ENCODE peak calls at places on chromosomes 1 and 21, in four cellular contexts. N is right atrium auricular region, F is lower lobe of right lung, E is activated B cell treated with CpG ODN at 0.5 μM for 24 hours. W is an unnamed sample.

GRCh38 chr1:246142320-246142893 is 364.7 kb downstream of the SMYD3 start:
- DNase-seq in N (no peak), F (no peak), E (no peak), W (no peak)

GRCh38 chr1:183568176-183569041 is 21.9 kb downstream of the NCF2 start:
- DNase-seq in N (no peak), F (no peak), E (no peak), W (no peak)

GRCh38 chr1:204103121-204103741 is 30.3 kb downstream of the SOX13 start:
- DNase-seq in N (no peak), F (no peak), E (no peak), W (no peak)

GRCh38 chr21:33668180-33668579 is 25.9 kb downstream of the ITSN1 start:
- DNase-seq in N (no peak), F (no peak), E (no peak), W (no peak)

GRCh38 chr1:231951399-231951798 is 324.8 kb downstream of the DISC1 start:
- DNase-seq in N (no peak), F (no peak), E (no peak), W (no peak)

GRCh38 chr1:14304381-14304865 is 294.1 kb upstream of the KAZN start:
- DNase-seq in N (no peak), F (no peak), E (no peak), W (no peak)

GRCh38 chr1:64965239-64966157 is 851 bp downstream of the JAK1 start:
- DNase-seq in N (peak), F (peak), E (peak), W (peak)

GRCh38 chr1:96568639-96569038 is 152.9 kb upstream of the PTBP2 start:
- DNase-seq in N (no peak), F (no peak), E (no peak), W (no peak)

GRCh38 chr1:19028110-19028509 is 71.6 kb upstream of the IFFO2 start:
- DNase-seq in N (no peak), F (no peak), E (no peak), W (no peak)

GRCh38 chr1:66503841-66504470 is 30.0 kb upstream of the SGIP1 start:
- DNase-seq in N (no peak), F (no peak), E (no peak), W (no peak)

GRCh38 chr1:248872752-248873408 is 14.0 kb upstream of the ZNF692 start:
- DNase-seq in N (peak), F (peak), E (no peak), W (peak)

GRCh38 chr1:209747580-209748262 is 8.1 kb upstream of the TRAF3IP3 start:
- DNase-seq in N (peak), F (peak), E (peak), W (peak)

GRCh38 chr1:247576514-247576913 is 11.6 kb upstream of the OR2G2 start:
- DNase-seq in N (no peak), F (no peak), E (no peak), W (no peak)
- TF ChIP-seq CTCF in N (no peak), F (peak), E (no peak), W (peak)

DNA sequence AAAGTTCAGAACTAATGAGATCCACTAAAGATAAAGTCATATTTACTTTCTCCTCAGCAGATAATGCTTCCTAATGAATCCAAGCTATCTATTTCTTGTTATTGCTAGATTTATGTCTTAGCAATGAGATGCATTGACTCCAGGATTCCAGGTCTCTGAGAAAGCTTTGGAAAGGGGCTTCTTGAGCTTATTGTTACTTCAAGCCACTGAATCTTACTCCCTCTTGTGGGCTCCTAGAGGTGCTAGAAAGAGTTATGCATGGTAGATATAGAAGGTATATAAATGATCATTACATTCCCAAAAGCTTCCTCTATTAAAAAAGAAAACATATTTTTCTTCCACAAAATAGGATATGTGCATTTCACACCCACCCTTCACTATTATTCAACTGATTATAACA is 246.4 kb upstream of the ADAMTS5 start:
- DNase-seq in N (no peak), F (no peak), E (no peak), W (no peak)
- TF ChIP-seq CTCF in N (no peak), F (no peak), E (no peak), W (no peak)

DNA sequence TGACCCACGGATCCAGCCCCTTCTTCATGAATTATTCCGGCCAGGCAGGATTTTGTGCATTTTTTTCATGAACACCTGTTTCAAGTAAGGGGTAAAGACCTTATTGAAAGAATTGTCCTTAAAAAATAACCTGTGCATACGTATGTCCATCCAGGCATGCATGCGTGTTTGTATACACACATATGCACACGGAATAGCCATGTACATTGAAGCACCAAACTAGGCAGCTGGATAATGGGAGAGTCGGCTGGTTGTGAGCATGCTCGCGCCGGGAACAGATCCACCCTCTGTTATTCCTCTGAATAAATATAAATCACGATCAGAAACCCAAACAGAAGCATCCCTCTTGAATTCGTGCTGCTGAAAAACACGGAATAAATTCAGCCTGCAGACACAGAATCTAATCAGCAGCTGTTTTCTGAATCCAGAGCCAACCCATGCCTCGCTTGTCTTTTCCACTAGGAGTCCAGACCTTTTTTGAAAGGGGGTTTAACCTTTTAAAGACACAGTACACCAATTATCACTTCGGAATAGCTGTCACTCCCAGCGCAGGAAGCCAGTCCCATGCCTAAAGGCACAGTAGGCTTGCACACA is at the start of gene HIVEP3:
- DNase-seq in N (no peak), F (no peak), E (no peak), W (no peak)
- TF ChIP-seq CTCF in N (no peak), F (peak), E (no peak), W (no peak)

GRCh38 chr1:174408142-174408541 is 39.6 kb upstream of the GPR52 start:
- DNase-seq in N (no peak), F (no peak), E (no peak), W (no peak)

GRCh38 chr1:174407705-174408104 is 40.1 kb upstream of the GPR52 start:
- DNase-seq in N (no peak), F (no peak), E (no peak), W (no peak)

GRCh38 chr1:174417921-174418320 is 29.8 kb upstream of the GPR52 start:
- DNase-seq in N (no peak), F (no peak), E (no peak), W (no peak)

GRCh38 chr1:174414205-174414604 is 33.6 kb upstream of the GPR52 start:
- DNase-seq in N (no peak), F (no peak), E (no peak), W (no peak)

DNA sequence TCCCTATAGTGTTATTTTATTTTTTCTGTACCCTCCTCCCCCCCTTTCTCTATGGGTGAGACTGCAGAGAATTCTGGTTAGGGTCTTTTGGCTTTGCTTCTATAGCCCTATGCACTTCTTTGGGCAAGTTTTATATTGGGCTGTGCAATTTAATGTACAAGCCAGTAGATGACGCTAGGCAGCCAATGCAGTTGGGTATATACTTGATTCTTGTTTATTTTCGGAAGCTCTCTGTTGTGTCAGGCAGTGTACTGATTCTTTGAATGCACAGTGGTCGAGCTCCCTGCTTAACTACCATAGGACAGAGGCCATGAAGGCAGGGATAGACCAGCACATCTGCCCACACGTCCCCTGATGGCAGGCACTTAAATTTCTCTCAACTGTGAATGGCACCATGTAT is 34.1 kb upstream of the GPR52 start:
- DNase-seq in N (no peak), F (no peak), E (no peak), W (no peak)
- TF ChIP-seq CTCF in N (no peak), F (no peak), E (no peak), W (no peak)

GRCh38 chr1:54243022-54243421 is 43.1 kb downstream of the MRPL37 start:
- DNase-seq in N (no peak), F (no peak), E (no peak), W (no peak)

GRCh38 chr1:54241430-54241829 is 41.5 kb downstream of the MRPL37 start:
- DNase-seq in N (no peak), F (no peak), E (no peak), W (no peak)

GRCh38 chr1:54239041-54239410 is 39.1 kb downstream of the MRPL37 start:
- DNase-seq in N (no peak), F (no peak), E (no peak), W (no peak)

GRCh38 chr1:54239603-54240002 is 39.6 kb downstream of the MRPL37 start:
- DNase-seq in N (no peak), F (no peak), E (no peak), W (no peak)

DNA sequence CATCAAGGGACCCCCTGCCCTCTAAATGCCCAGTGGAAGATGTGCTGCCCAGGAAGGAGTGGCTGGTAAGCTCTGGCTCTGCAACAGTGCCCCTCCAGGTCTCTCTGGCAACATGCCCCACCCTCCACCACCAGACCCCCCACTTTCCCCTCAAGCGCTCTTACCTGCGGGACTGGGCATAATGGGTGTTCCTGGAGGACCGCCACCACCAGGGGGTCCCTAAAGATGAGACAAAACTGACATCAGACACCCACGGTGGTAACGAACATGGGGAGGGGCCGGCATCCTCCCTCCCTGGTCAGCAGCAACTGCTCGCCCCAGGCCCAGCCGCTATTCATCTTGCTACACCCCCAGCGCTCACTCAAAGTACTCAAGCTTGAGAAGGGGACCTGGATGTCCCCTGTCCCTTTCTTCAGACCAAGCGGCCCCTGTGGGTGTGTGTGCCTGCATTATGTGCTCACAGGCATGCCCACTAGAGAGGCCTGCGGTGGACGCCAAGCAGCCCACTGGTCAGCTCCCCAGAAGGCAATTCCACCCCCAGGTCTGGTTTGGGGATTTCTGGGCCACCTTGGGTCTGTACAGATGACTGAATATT is 40.9 kb downstream of the MRPL37 start:
- DNase-seq in N (no peak), F (no peak), E (no peak), W (no peak)
- TF ChIP-seq CTCF in N (no peak), F (no peak), E (no peak), W (no peak)

DNA sequence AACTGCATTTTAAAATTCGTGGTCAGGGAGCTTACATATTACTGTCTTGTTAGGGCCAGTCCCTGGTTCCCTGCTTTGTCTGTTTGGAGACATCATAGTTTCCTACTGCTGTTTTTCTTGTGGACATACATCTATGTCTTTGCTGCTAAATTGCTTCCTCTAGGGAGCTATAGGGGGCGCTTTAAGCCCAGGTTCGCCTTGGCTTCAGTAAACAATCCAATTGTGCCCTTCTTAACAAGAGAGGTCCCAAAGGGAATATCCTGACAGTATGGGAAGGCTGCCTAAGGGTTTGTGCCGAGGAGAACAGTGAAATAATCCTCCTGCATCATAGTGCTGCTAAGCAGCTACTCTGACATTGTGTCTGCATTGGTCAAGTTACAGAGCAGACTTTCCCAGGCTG is 112.5 kb downstream of the USH2A start:
- DNase-seq in N (no peak), F (no peak), E (no peak), W (no peak)
- TF ChIP-seq CTCF in N (no peak), F (peak), E (no peak), W (no peak)

DNA sequence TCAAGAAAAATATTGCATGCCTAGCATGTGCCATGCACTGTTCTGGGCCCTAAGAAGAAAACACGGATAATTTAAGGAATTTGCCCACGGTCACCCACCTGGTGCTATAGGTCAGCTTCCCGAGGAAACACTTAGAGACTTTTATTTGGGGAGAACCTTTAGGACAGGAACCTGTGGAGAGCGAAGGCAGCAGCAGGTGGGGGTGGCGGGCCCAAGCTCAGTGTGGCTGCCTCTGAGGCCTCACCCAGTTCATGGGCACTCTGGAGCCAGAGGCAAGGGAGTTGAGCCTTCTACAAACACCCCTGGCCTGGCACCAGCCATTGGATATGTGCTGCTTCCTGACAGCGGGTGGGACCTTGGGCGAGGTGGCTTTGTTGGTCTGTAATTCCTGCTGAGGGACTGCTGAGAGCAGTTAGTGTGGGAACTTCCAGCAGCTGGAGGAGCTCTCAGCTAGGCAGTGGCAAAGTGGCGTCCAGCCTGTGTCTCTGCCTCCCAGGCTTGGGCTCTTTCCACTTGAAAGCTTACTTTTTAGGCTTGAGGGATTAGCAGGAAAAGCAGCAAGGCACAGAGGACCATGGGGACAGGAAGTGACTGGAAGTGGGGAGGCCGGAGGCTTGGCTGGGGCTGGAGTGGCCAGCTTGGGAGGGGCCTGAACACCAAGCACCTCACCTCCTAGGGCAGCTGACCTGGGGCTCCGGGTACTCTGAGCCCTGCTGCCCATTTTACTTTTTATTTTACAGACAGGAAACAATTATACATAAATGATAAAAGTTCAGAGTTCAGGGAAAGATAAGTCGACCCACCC is 19.1 kb downstream of the MRPL37 start:
- DNase-seq in N (no peak), F (no peak), E (no peak), W (no peak)
- TF ChIP-seq CTCF in N (no peak), F (no peak), E (no peak), W (no peak)

GRCh38 chr1:228493141-228494043 is 6.2 kb downstream of the RNF187 start:
- DNase-seq in N (no peak), F (no peak), E (no peak), W (no peak)
- TF ChIP-seq CTCF in N (no peak), F (no peak), E (no peak), W (no peak)